ENCODE peak calls at places on chromosomes 6 and 20, in four cellular contexts. Q is K562, Y is GM12878, L is upper lobe of left lung. I is an unnamed sample.

GRCh38 chr6:10343320-10343719 is 71.6 kb downstream of the TFAP2A start:
- ATAC-seq in Q (peak; percentile 59), Y (peak; percentile 27), L (no peak), I (no peak)

GRCh38 chr20:59428441-59429205 is 128.2 kb downstream of the EDN3 start:
- ATAC-seq in Q (no peak), Y (peak; percentile 27), L (no peak), I (no peak)

GRCh38 chr6:159716247-159717086 is 10.8 kb upstream of the WTAP start:
- ATAC-seq in Q (peak; percentile 68), Y (peak; percentile 58), L (peak; percentile 96), I (peak; percentile 98)

GRCh38 chr6:7438011-7438410 is 48.4 kb downstream of the RIOK1 start:
- ATAC-seq in Q (no peak), Y (no peak), L (no peak), I (no peak)

GRCh38 chr6:119294984-119295383 is 54.6 kb downstream of the MAN1A1 start:
- ATAC-seq in Q (no peak), Y (peak; percentile 96), L (no peak), I (no peak)

GRCh38 chr6:99412065-99412464 is 13.0 kb downstream of the PNISR start:
- ATAC-seq in Q (no peak), Y (no peak), L (no peak), I (no peak)

GRCh38 chr6:72111611-72112010 is 225.3 kb downstream of the RIMS1 start:
- ATAC-seq in Q (no peak), Y (no peak), L (no peak), I (no peak)

GRCh38 chr6:11714798-11715285 is 63.8 kb downstream of the ADTRP start:
- ATAC-seq in Q (no peak), Y (no peak), L (no peak), I (no peak)

GRCh38 chr6:160445130-160445529 is 97.0 kb downstream of the SLC22A3 start:
- ATAC-seq in Q (no peak), Y (no peak), L (peak; percentile 19), I (no peak)

GRCh38 chr6:56491606-56492328 is 150.9 kb downstream of the DST start:
- ATAC-seq in Q (peak; percentile 78), Y (no peak), L (peak; percentile 78), I (no peak)

GRCh38 chr6:6439778-6440177 is 119.3 kb upstream of the F13A1 start:
- ATAC-seq in Q (no peak), Y (peak; percentile 80), L (no peak), I (no peak)

GRCh38 chr6:139402935-139403386 is 28.5 kb upstream of the CITED2 start:
- ATAC-seq in Q (no peak), Y (no peak), L (peak; percentile 72), I (peak; percentile 88)

GRCh38 chr6:121652726-121653623 is 217.5 kb downstream of the GJA1 start:
- ATAC-seq in Q (no peak), Y (no peak), L (peak; percentile 87), I (peak; percentile 75)

GRCh38 chr6:90273863-90274262 is 22.8 kb downstream of the BACH2 start:
- ATAC-seq in Q (no peak), Y (no peak), L (no peak), I (no peak)
- TF ChIP-seq EP300 in Q (no peak), Y (no peak), L (no peak), I (no peak)

GRCh38 chr6:53059648-53060589 is 5.3 kb upstream of the FBXO9 start:
- ATAC-seq in Q (no peak), Y (no peak), L (no peak), I (no peak)

GRCh38 chr6:53062369-53062639 is 2.9 kb upstream of the FBXO9 start:
- ATAC-seq in Q (no peak), Y (no peak), L (no peak), I (no peak)

GRCh38 chr6:53056273-53056672 is 8.9 kb upstream of the FBXO9 start:
- ATAC-seq in Q (no peak), Y (peak; percentile 66), L (no peak), I (no peak)

GRCh38 chr6:53055873-53056272 is 9.3 kb upstream of the FBXO9 start:
- ATAC-seq in Q (peak; percentile 15), Y (no peak), L (no peak), I (no peak)

GRCh38 chr6:53058388-53058890 is 6.8 kb upstream of the FBXO9 start:
- ATAC-seq in Q (no peak), Y (no peak), L (no peak), I (no peak)
- H3K4me3 ChIP-seq in Q (no peak overlapping the region), Y (no peak overlapping the region), L (no peak overlapping the region), I (peak overlapping the region; percentile 87)

DNA sequence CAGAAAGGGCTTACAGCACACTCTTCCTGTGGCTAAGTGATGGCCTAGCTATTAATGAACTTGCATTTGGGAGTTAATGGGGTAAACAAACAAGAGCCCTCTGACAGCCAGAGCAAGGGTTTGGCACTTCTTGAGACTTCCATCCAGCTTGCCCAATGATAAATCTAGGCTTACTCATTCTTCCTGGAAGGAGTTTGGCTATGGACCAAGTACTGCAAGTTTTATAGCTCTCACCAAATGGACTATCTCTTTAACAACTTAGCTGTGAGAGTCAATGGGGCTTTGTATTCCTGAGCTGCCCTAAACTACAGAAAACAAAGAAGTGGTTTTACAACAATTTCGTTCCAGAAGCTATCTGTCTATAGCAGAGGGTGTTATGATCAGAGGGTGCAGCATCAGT is 16.7 kb upstream of the PI3 start:
- ATAC-seq in Q (no peak), Y (no peak), L (peak; percentile 68), I (no peak)
- TF ChIP-seq POLR2AphosphoS5 in Q (no peak), Y (no peak), L (no peak), I (no peak)

GRCh38 chr20:45971425-45971674 is 653 bp downstream of the ZNF335 start:
- ATAC-seq in Q (no peak), Y (peak; percentile 80), L (peak; percentile 28), I (no peak)

GRCh38 chr20:45969712-45970634 is 2.0 kb downstream of the ZNF335 start:
- ATAC-seq in Q (peak; percentile 34), Y (no peak), L (no peak), I (no peak)

GRCh38 chr20:45972500-45973183 is 639 bp upstream of the ZNF335 start:
- ATAC-seq in Q (peak; percentile 89), Y (peak; percentile 89), L (no peak), I (no peak)

GRCh38 chr20:45970646-45971424 is 1.2 kb downstream of the ZNF335 start:
- ATAC-seq in Q (peak; percentile 27), Y (peak; percentile 38), L (peak; percentile 0), I (no peak)

DNA sequence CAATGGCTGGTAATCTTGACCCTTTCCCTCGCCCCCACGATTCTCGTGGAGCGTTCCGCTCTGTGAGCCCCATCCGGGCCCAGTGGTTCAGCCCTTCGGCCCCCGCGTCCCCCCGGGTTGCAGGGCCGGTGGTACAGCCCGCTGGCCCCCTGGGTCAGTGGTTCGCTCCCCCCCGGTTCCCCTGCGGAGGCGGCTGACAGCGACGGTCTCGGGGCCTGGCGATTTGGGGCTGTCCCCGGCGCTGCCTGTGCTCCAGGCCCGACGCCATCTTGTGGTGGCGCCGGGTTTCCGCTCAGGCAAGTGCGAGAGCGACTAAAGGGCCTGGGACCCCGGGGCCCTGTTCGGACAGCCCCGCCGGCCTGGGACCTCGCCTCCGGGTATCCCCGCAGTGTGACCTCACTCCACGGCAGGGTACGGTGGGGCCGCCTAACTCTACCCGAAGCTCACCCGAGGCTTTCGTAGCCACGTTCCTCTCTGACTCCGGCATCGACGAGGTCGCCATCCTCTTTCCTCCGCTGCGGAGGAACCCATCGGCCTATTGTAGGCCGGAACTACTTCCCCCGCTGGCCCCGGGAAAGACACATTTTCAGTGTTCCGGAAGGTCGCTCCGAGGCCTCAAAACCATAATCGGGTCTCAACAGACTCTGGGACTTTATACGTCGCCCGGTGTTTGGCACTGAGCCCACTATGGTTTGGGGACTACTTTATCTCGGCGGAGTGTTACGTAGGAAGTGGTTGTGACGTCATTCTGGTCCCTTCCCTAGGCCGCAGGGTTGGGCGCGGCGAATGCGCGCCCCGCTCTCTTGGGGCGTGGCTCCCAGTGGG is at the start of gene ZNF335:
- ATAC-seq in Q (peak; percentile 82), Y (peak; percentile 78), L (peak; percentile 95), I (peak; percentile 93)
- TF ChIP-seq EP300 in Q (peak; percentile 12), Y (peak; percentile 13), L (no peak), I (no peak)

GRCh38 chr20:50560867-50561266 is 50.7 kb downstream of the PTPN1 start:
- ATAC-seq in Q (no peak), Y (no peak), L (no peak), I (no peak)
- H3K4me3 ChIP-seq in Q (no peak overlapping the region), Y (no peak overlapping the region), L (no peak overlapping the region), I (no peak overlapping the region)

GRCh38 chr6:40759259-40759658 is 172.1 kb upstream of the LRFN2 start:
- ATAC-seq in Q (no peak), Y (no peak), L (no peak), I (no peak)
- TF ChIP-seq POLR2AphosphoS5 in Q (no peak), Y (no peak), L (no peak), I (peak; percentile 28)

GRCh38 chr20:13396826-13397225 is 175.8 kb downstream of the ISM1 start:
- ATAC-seq in Q (no peak), Y (no peak), L (no peak), I (no peak)

GRCh38 chr20:13397300-13397724 is 176.2 kb downstream of the ISM1 start:
- ATAC-seq in Q (no peak), Y (no peak), L (no peak), I (no peak)

GRCh38 chr20:13401596-13401995 is 180.5 kb downstream of the ISM1 start:
- ATAC-seq in Q (no peak), Y (no peak), L (no peak), I (no peak)

GRCh38 chr20:13402171-13402760 is 181.2 kb downstream of the ISM1 start:
- ATAC-seq in Q (no peak), Y (no peak), L (no peak), I (no peak)

GRCh38 chr20:13400453-13400852 is 179.4 kb downstream of the ISM1 start:
- ATAC-seq in Q (no peak), Y (no peak), L (no peak), I (no peak)
- TF ChIP-seq EP300 in Q (no peak), Y (no peak), L (no peak), I (no peak)

GRCh38 chr6:3260296-3260695 is 1.5 kb downstream of the PSMG4 start:
- ATAC-seq in Q (no peak), Y (no peak), L (no peak), I (no peak)
- H3K4me3 ChIP-seq in Q (peak overlapping the region; percentile 30), Y (peak overlapping the region; percentile 60), L (no peak overlapping the region), I (peak overlapping the region; percentile 99)

GRCh38 chr6:36730424-36731380 is 33.1 kb downstream of the RAB44 start:
- ATAC-seq in Q (no peak), Y (no peak), L (no peak), I (no peak)
- TF ChIP-seq POLR2AphosphoS5 in Q (no peak), Y (no peak), L (no peak), I (no peak)

I was measured in gastroesophageal sphincter.